ENCODE peak calls at places on chromosome 9, in eight cellular contexts. U is fibroblast of the conjunctiva; B is stimulated activated CD8-positive, alpha-beta memory T cell treated with anti-CD3 and anti-CD28 coated beads, Interleukin-7, amount 100 ng/mL, for 24 hours; L is stimulated activated CD4-positive, alpha-beta T cell treated with anti-CD3 and anti-CD28 coated beads, Interleukin-15, amount 100 ng/mL, for 1 hour; E is LoVo; Q is progenitor cell of endocrine pancreas; I is nucleus accumbens; T is NCI-H2081. J is an unnamed sample.

GRCh38 chr9:36328798-36329411 is 70.7 kb upstream of the GNE start:
- DNase-seq in T (peak), L (no peak), B (no peak), Q (no peak), E (peak), I (no peak), U (peak), J (peak)

GRCh38 chr9:35708146-35708545 is 18.4 kb upstream of the TPM2 start:
- DNase-seq in I (no peak), T (no peak), L (no peak), Q (no peak), U (no peak), B (no peak), E (no peak), J (no peak)

GRCh38 chr9:3868012-3868411 is 342.2 kb upstream of the RFX3 start:
- DNase-seq in T (no peak), E (no peak), U (no peak), I (no peak), L (no peak), B (no peak), Q (no peak), J (no peak)

GRCh38 chr9:134316444-134317160 is 9.7 kb upstream of the RXRA start:
- DNase-seq in Q (no peak), I (no peak), T (no peak), E (no peak), L (no peak), B (no peak), U (no peak), J (no peak)

GRCh38 chr9:37324261-37324683 is 98.2 kb upstream of the GRHPR start:
- DNase-seq in I (no peak), E (no peak), Q (no peak), T (no peak), B (no peak), L (no peak), U (no peak), J (no peak)

GRCh38 chr9:115921301-115921700 is 232.3 kb upstream of the PAPPA start:
- DNase-seq in I (no peak), T (no peak), Q (no peak), U (no peak), E (no peak), B (no peak), L (no peak), J (no peak)

GRCh38 chr9:34577635-34578240 is 11.8 kb downstream of the CNTFR start:
- DNase-seq in L (no peak), Q (no peak), E (no peak), T (no peak), I (no peak), U (no peak), B (no peak), J (no peak)

GRCh38 chr9:84750152-84750865 is 80.8 kb downstream of the NTRK2 start:
- DNase-seq in Q (no peak), U (no peak), T (no peak), B (no peak), L (no peak), I (no peak), E (no peak), J (no peak)

GRCh38 chr9:24708808-24709207 is 163.1 kb upstream of the IZUMO3 start:
- DNase-seq in Q (no peak), L (no peak), E (no peak), B (no peak), U (no peak), I (no peak), T (no peak), J (no peak)

GRCh38 chr9:128397831-128398230 is 22.8 kb upstream of the CERCAM start:
- DNase-seq in T (no peak), Q (no peak), U (no peak), E (no peak), I (no peak), B (no peak), L (no peak), J (no peak)

J was measured in Jurkat, Clone E6-1.